ENCODE peak calls at places on chromosomes 6 and 20, in ten cellular contexts. C, V, D, H, M, N, S, R, E and T are unnamed samples.

GRCh38 chr6:47603227-47603626 is 95.2 kb upstream of the ADGRF4 start:
- DNase-seq in H (no peak), N (no peak), M (no peak), C (no peak), E (no peak), R (no peak), S (no peak), D (no peak), V (no peak), T (no peak)

GRCh38 chr20:38134427-38135281 is 30.4 kb downstream of the TGM2 start:
- DNase-seq in D (no peak), S (no peak), M (no peak), R (no peak), C (peak; percentile 73), E (no peak), V (peak; percentile 71), N (no peak), H (no peak), T (no peak)

GRCh38 chr6:144265061-144265357 is 20.1 kb upstream of the UTRN start:
- DNase-seq in E (no peak), C (no peak), M (no peak), S (no peak), V (no peak), D (no peak), N (no peak), R (no peak), H (no peak), T (no peak)

GRCh38 chr6:3654898-3655297 is 96.6 kb downstream of the PXDC1 start:
- DNase-seq in D (no peak), V (no peak), S (no peak), E (no peak), N (no peak), M (no peak), H (no peak), C (no peak), R (no peak), T (no peak)

GRCh38 chr6:44271914-44272313 is 1.7 kb downstream of the TMEM151B start:
- DNase-seq in M (no peak), C (no peak), R (no peak), H (no peak), E (no peak), V (no peak), D (no peak), S (no peak), N (peak; percentile 86), T (no peak)

GRCh38 chr6:37807656-37808055 is 11.9 kb upstream of the ZFAND3 start:
- DNase-seq in D (no peak), V (no peak), N (no peak), E (no peak), H (no peak), C (no peak), R (no peak), S (peak; percentile 49), M (no peak), T (peak; percentile 52)

GRCh38 chr20:39310363-39311037 is 348.4 kb downstream of the DHX35 start:
- DNase-seq in N (no peak), C (no peak), R (no peak), V (no peak), E (no peak), M (no peak), S (no peak), H (no peak), D (no peak), T (peak; percentile 43)

GRCh38 chr6:12138377-12138776 is 126.3 kb downstream of the HIVEP1 start:
- DNase-seq in D (no peak), C (no peak), V (no peak), N (no peak), H (no peak), S (no peak), M (peak; percentile 45), R (no peak), E (no peak), T (no peak)

GRCh38 chr6:143245656-143246055 is 185.0 kb downstream of the AIG1 start:
- DNase-seq in D (no peak), C (no peak), E (no peak), V (no peak), S (no peak), H (no peak), R (no peak), M (no peak), N (no peak), T (no peak)

GRCh38 chr6:13435477-13435876 is 51.9 kb downstream of the GFOD1 start:
- DNase-seq in V (no peak), R (no peak), C (no peak), M (no peak), D (no peak), E (no peak), H (no peak), N (no peak), S (no peak), T (no peak)

GRCh38 chr6:166830185-166830890 is 126.0 kb downstream of the RNASET2 start:
- DNase-seq in N (no peak), H (no peak), R (no peak), C (no peak), E (no peak), S (no peak), D (no peak), V (no peak), M (no peak), T (no peak)

GRCh38 chr6:139765825-139766285 is 391.4 kb upstream of the CITED2 start:
- DNase-seq in N (no peak), E (no peak), S (peak; percentile 48), C (peak; percentile 79), M (no peak), R (no peak), H (no peak), V (no peak), D (peak; percentile 55), T (no peak)

GRCh38 chr6:5507056-5507722 is 245.9 kb downstream of the FARS2 start:
- DNase-seq in R (no peak), M (no peak), E (no peak), V (no peak), N (no peak), H (no peak), D (no peak), S (no peak), C (no peak), T (no peak)

GRCh38 chr20:57211949-57212889 is 54.2 kb downstream of the BMP7 start:
- DNase-seq in E (peak; percentile 83), V (no peak), S (peak; percentile 76), R (no peak), H (peak; percentile 42), M (no peak), C (peak; percentile 93), D (peak; percentile 68), N (peak; percentile 96), T (peak; percentile 75)

GRCh38 chr6:54029187-54029586 is 82.1 kb upstream of the MLIP start:
- DNase-seq in D (no peak), C (no peak), R (no peak), V (no peak), E (no peak), H (no peak), M (no peak), N (no peak), S (no peak), T (no peak)
- H3K4me1 ChIP-seq in D (no peaks in the 10 kb centered on the region), C (no peaks in the 10 kb centered on the region), R (no peaks in the 10 kb centered on the region), V (no peaks in the 10 kb centered on the region), E (no peaks in the 10 kb centered on the region), H (no peaks in the 10 kb centered on the region), M (no peaks in the 10 kb centered on the region), N (no peaks in the 10 kb centered on the region), S (no peaks in the 10 kb centered on the region), T (no peaks in the 10 kb centered on the region)

DNA sequence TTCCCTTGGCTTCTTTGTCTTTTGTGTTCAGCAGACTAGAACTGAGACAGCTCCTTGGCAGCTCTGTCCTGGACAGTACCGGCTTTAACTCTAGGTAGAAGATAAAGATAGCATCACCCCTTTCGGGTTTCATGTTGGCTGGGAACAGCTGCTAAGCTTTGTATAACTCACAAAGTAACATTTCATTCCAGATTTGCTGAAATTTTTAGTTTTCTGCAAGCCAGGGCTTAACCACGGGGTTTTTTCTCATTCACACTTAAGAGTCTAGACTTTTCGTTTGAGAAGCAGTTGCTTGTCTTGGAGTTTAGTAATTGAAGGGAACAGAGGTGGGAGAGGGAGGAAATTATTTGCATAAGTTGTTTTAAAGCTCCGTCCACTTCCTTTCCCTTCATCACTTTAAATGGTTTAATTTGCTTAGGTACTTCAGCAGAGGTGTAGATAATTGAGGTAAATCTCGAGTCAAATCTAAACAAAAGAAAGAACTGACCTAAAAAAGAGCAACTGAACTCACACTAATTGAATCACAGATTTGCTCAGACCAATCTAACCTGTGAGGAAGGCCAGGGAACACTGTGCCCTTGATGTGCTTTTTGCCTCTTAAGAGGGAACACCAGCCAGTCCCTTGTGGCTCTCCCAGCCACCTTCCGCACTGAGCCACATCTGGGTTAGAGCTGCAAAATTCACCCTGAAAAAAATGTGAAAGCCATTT is 48.3 kb downstream of the RREB1 start:
- DNase-seq in E (no peak), M (no peak), H (no peak), V (no peak), D (no peak), R (no peak), N (no peak), S (no peak), C (no peak), T (no peak)
- H3K4me1 ChIP-seq in E (peaks cover 17% of the 10 kb centered on the region), M (peaks cover 47% of the 10 kb centered on the region), H (peaks cover 8% of the 10 kb centered on the region), V (peaks cover 45% of the 10 kb centered on the region), D (peaks cover 25% of the 10 kb centered on the region), R (peaks cover 44% of the 10 kb centered on the region), N (peaks cover 48% of the 10 kb centered on the region), S (peaks cover 43% of the 10 kb centered on the region), C (peaks cover 34% of the 10 kb centered on the region), T (peaks cover 9% of the 10 kb centered on the region)

DNA sequence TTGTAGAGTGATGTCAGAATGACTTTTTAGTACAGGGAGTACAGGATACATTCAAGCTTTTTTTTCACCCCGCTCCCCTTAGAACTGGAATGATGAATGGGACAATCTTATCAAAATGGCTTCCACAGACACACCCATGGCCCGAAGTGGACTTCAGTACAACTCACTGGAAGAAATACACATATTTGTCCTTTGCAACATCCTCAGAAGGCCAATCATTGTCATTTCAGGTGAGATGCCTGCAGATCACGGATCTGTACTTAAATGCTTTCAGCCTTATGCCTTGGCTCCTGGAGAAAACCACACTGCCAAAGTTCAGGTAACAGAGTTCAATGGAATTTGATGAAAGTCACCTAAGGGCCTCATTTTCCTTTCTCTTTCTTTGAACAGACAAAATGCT is 8.5 kb downstream of the TNFAIP3 start:
- DNase-seq in V (no peak), S (peak; percentile 4), R (no peak), M (no peak), C (no peak), H (no peak), E (no peak), N (no peak), D (no peak), T (no peak)
- H3K4me1 ChIP-seq in V (peaks cover 25% of the 10 kb centered on the region), S (peaks cover 20% of the 10 kb centered on the region), R (no peaks in the 10 kb centered on the region), M (peaks cover 41% of the 10 kb centered on the region), C (peaks cover 24% of the 10 kb centered on the region), H (peaks cover 8% of the 10 kb centered on the region), E (no peaks in the 10 kb centered on the region), N (peaks cover 64% of the 10 kb centered on the region), D (no peaks in the 10 kb centered on the region), T (peaks cover 5% of the 10 kb centered on the region)

DNA sequence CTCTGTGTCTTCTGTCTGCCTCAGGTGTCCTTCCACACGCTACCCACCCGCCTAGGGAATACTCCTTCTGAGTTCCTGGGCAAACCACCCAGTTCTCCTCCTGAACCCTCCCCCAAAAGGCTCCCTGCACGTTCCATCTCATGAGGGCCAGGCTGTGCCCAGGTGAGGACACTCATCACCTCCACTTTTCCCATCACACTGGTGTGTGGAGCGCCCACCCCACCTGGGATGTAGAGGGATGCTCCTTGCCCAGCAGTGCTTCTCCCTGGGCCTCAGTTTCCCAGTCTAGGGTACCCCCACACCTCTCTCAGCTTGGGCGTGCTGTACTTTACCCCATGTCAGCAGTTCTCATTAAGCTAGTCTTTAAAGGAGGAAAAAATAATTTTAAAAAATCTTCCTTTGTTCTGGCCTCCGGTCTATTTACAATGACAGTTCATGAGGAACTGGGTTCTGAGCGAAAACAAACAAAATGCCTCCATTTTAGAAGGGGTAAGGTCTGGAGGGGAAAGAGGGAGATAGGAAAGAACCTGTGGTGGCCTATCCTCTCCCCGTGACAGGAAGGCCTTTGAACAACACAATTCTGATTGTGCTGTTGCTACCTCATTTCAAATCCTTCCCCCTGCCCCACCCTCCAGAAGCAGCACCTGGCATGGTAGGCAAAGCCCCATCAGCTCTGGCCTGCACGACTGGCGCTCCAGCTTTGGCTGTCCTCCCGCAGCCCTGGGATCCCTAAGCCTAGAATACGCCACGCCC is 1.7 kb upstream of the C20orf203 start:
- DNase-seq in C (no peak), N (peak; percentile 11), S (no peak), V (no peak), E (no peak), M (no peak), R (no peak), H (no peak), D (no peak), T (no peak)
- H3K4me1 ChIP-seq in C (peaks cover 10% of the 10 kb centered on the region), N (peaks cover 5% of the 10 kb centered on the region), S (peaks cover under 1% of the 10 kb centered on the region), V (no peaks in the 10 kb centered on the region), E (no peaks in the 10 kb centered on the region), M (peaks cover 16% of the 10 kb centered on the region), R (peaks cover 16% of the 10 kb centered on the region), H (no peaks in the 10 kb centered on the region), D (peaks cover 3% of the 10 kb centered on the region), T (no peaks in the 10 kb centered on the region)